ENCODE peak calls at places on chromosomes 13 and 19, in seven cellular contexts. X, O, E, G, P, B and I are unnamed samples.

GRCh38 chr13:39379667-39380655 is 223.0 kb downstream of the LHFPL6 start:
- DNase-seq in P (no peak), B (no peak), E (no peak), X (no peak), G (no peak), O (no peak), I (no peak)

GRCh38 chr19:18651300-18651699 is 14.5 kb downstream of the KLHL26 start:
- DNase-seq in O (no peak), B (no peak), E (no peak), X (no peak), G (no peak), P (no peak), I (no peak)

GRCh38 chr19:38830039-38830733 is 1.4 kb downstream of the ECH1 start:
- DNase-seq in X (no peak), B (no peak), G (no peak), E (peak; percentile 37), P (no peak), O (no peak), I (no peak)

GRCh38 chr13:77477299-77477848 is 58.1 kb upstream of the SCEL start:
- DNase-seq in E (no peak), G (no peak), O (no peak), X (no peak), P (no peak), B (no peak), I (no peak)

GRCh38 chr19:28021316-28022185 is 1191.4 kb downstream of the UQCRFS1 start:
- DNase-seq in X (no peak), G (no peak), P (no peak), O (no peak), B (no peak), E (no peak), I (no peak)

GRCh38 chr19:7870571-7871279 is 3.5 kb downstream of the PRR36 start:
- DNase-seq in G (peak; percentile 84), O (peak; percentile 48), X (peak; percentile 64), P (no peak), E (peak; percentile 46), B (peak; percentile 77), I (peak; percentile 68)

GRCh38 chr19:2254052-2254872 is 2.0 kb downstream of the JSRP1 start:
- DNase-seq in E (no peak), G (peak; percentile 71), X (peak; percentile 81), P (no peak), B (no peak), O (no peak), I (no peak)

GRCh38 chr13:51639171-51639570 is 54.9 kb downstream of the WDFY2 start:
- DNase-seq in P (no peak), X (no peak), B (no peak), E (peak; percentile 37), G (no peak), O (no peak), I (no peak)

GRCh38 chr13:67977081-67977480 is 746.9 kb upstream of the PCDH9 start:
- DNase-seq in P (no peak), G (no peak), B (no peak), X (no peak), E (no peak), O (no peak), I (no peak)

GRCh38 chr13:28583661-28584091 is 75.3 kb upstream of the POMP start:
- DNase-seq in G (no peak), P (no peak), O (no peak), X (no peak), E (no peak), B (no peak), I (no peak)

GRCh38 chr19:21824679-21825078 is 11.3 kb downstream of the ZNF43 start:
- DNase-seq in O (no peak), P (no peak), E (no peak), B (no peak), G (no peak), X (no peak), I (no peak)

GRCh38 chr13:45364876-45365557 is 24.0 kb upstream of the TPT1 start:
- DNase-seq in O (no peak), B (no peak), E (no peak), X (no peak), P (no peak), G (no peak), I (no peak)

GRCh38 chr13:52118595-52118994 is 10.3 kb downstream of the NEK5 start:
- DNase-seq in G (no peak), X (no peak), B (no peak), O (no peak), E (no peak), P (no peak), I (no peak)

GRCh38 chr19:35345671-35346111 is 2.0 kb upstream of the FFAR1 start:
- DNase-seq in X (no peak), O (no peak), B (no peak), P (no peak), G (no peak), E (no peak), I (no peak)

GRCh38 chr19:33441277-33441699 is 67.8 kb downstream of the CEBPG start:
- DNase-seq in X (no peak), O (no peak), G (no peak), E (no peak), B (no peak), P (no peak), I (no peak)

GRCh38 chr13:111916201-111916600 is 150.7 kb upstream of the SOX1 start:
- DNase-seq in G (no peak), P (no peak), X (no peak), B (no peak), O (no peak), E (no peak), I (no peak)